ENCODE peak calls at places on chromosomes 4 and X, in four cellular contexts. Q, L, X and S are unnamed samples.

GRCh38 chr4:53576676-53577372 is 14.5 kb downstream of the LNX1 start:
- DNase-seq in X (no peak), Q (no peak), L (no peak), S (no peak)

GRCh38 chr4:26964512-26964911 is 103.9 kb downstream of the STIM2 start:
- DNase-seq in L (no peak), Q (no peak), X (no peak), S (no peak)

GRCh38 chr4:74548561-74548960 is 103.6 kb downstream of the AREG start:
- DNase-seq in Q (no peak), L (no peak), X (no peak), S (no peak)

GRCh38 chr4:23114538-23114937 is 421.8 kb downstream of the GBA3 start:
- DNase-seq in Q (no peak), L (no peak), X (no peak), S (no peak)

GRCh38 chrX:74525116-74525515 is 89.3 kb downstream of the RLIM start:
- DNase-seq in L (no peak), Q (no peak), X (no peak), S (no peak)

GRCh38 chrX:148501121-148502066 is 977 bp downstream of the AFF2 start:
- DNase-seq in Q (peak), L (no peak), X (no peak), S (peak)

GRCh38 chr4:44806076-44806475 is 79.7 kb upstream of the GNPDA2 start:
- DNase-seq in X (no peak), L (no peak), Q (no peak), S (no peak)

GRCh38 chrX:39601193-39602085 is 496.3 kb downstream of the BCOR start:
- DNase-seq in L (no peak), Q (no peak), X (no peak), S (no peak)

GRCh38 chr4:40316333-40316781 is 18.8 kb upstream of the CHRNA9 start:
- DNase-seq in L (no peak), X (no peak), Q (no peak), S (no peak)

GRCh38 chr4:26780524-26780923 is 80.1 kb upstream of the STIM2 start:
- DNase-seq in X (no peak), Q (no peak), L (no peak), S (no peak)

DNA sequence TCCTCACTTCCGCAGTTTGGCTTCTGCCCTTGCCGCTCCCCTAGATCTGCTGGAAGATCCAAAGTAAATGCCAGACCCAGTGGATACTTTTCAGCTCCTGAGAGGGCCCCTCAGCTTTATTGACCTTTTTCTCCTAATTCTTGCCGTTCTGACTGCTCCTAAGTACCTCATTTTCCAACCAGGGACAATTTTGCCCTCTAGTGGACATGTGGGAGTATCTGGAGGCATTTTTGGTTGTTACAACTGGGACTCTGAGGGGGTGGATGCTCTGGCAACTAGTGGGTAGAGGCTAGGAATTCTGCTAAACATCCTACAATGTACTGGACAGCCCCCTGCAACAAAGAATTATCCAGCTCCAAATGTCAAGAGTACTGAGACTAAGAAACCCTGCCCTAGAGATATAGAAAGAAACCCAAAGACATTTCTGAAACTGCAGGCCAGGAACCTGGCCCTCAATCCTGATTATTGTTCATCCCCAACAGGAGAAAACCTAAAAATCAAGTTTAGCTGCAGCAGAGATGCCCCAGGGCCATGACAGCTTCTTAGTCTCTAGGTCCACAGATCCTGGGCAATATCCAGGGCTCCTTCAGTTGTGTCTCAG is 3.4 kb downstream of the TEX13B start:
- DNase-seq in Q (no peak), L (no peak), X (no peak), S (no peak)
- TF ChIP-seq CTCF in Q (no peak), L (peak), X (no peak), S (peak)

GRCh38 chr4:56668267-56668666 is 12.8 kb downstream of the HOPX start:
- DNase-seq in X (no peak), L (no peak), Q (no peak), S (no peak)
- TF ChIP-seq CTCF in X (no peak), L (no peak), Q (no peak), S (peak)

DNA sequence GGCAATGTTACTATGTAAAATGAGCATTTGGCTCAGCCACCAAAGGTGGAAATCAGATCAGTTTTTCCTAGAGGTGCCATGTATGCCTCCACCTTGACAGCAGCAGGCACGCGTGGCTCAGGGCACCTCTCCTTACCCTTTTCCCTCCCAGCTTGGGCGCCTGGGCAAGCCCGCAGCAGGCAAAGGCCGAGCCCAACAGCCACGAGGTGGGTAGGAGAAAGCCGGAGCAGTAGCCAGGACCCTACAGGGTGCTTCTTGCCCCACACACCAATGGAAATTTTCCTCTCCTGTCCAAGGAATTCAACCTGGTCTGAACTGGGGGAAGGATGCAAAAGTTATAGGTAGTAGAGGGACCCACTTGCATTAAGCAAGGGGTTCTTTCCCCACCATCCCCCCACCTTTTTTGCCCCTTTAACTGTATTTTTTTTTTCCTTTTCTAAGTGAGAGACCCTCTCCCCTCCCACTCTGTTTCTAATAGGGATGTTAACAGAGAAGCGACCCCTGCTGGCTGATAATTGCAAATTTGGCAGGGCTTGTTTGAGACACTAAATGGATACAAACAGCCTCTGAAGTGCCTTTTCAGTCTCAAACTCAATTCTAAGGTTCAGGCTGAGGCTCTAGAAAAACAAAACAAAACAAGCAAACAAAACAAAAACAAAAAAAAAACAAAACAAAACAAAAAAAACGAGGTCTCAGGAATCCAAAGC is 895.1 kb downstream of the PCDH18 start:
- DNase-seq in X (no peak), Q (no peak), L (no peak), S (no peak)
- TF ChIP-seq CTCF in X (no peak), Q (no peak), L (peak), S (peak)

GRCh38 chr4:98026362-98026761 is 116.9 kb downstream of the STPG2 start:
- DNase-seq in Q (no peak), X (no peak), L (no peak), S (no peak)

GRCh38 chr4:98030059-98030458 is 113.2 kb downstream of the STPG2 start:
- DNase-seq in Q (no peak), L (no peak), X (no peak), S (no peak)

GRCh38 chr4:98027827-98028226 is 115.4 kb downstream of the STPG2 start:
- DNase-seq in L (no peak), Q (no peak), X (no peak), S (no peak)
- TF ChIP-seq CTCF in L (no peak), Q (no peak), X (no peak), S (peak)

GRCh38 chr4:88811904-88812303 is 114.3 kb upstream of the NAP1L5 start:
- DNase-seq in X (no peak), Q (no peak), L (no peak), S (no peak)

GRCh38 chr4:88803600-88804096 is 106.0 kb upstream of the NAP1L5 start:
- DNase-seq in L (no peak), Q (peak), X (no peak), S (no peak)

GRCh38 chr4:88809561-88810219 is 112.1 kb upstream of the NAP1L5 start:
- DNase-seq in Q (no peak), X (no peak), L (no peak), S (no peak)

GRCh38 chr4:88804234-88804633 is 106.6 kb upstream of the NAP1L5 start:
- DNase-seq in Q (no peak), L (no peak), X (no peak), S (no peak)

DNA sequence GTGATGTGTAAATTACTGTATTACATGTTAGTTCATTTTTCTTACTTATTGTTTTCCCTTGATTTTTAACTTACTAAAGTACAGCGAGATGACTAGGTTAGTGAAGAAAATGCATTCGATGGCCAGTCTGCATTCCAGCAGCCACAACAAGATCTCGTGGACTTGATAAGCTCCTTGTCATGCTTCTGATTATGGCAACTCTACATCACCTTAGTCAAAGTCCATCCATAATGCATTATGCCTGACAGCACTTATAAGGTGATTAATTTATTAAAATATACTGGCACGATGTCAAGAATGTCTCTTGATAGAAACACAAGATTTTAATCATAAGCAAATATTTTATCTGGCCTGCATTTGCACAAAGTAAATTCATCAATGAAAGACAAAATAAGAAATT is 109.9 kb upstream of the NAP1L5 start:
- DNase-seq in Q (no peak), L (no peak), X (no peak), S (no peak)
- TF ChIP-seq CTCF in Q (no peak), L (no peak), X (no peak), S (no peak)

GRCh38 chr4:3246458-3247398 is 2.2 kb upstream of the MSANTD1 start:
- DNase-seq in L (no peak), X (no peak), Q (no peak), S (no peak)
- TF ChIP-seq CTCF in L (no peak), X (no peak), Q (no peak), S (no peak)